ENCODE peak calls at places on chromosomes 5 and 9, in eight cellular contexts. X, B, E, W, O, P, T and G are unnamed samples.

GRCh38 chr5:131996210-131997025 is 15.0 kb downstream of the ACSL6 start:
- DNase-seq in X (peak; percentile 17), B (no peak), E (peak; percentile 41), W (peak; percentile 0), O (no peak), P (peak; percentile 27), T (no peak), G (no peak)

GRCh38 chr9:2093920-2094597 is 78.9 kb downstream of the SMARCA2 start:
- DNase-seq in X (no peak), B (no peak), E (peak; percentile 42), W (no peak), O (no peak), P (no peak), T (no peak), G (no peak)

GRCh38 chr9:20603524-20604268 is 18.6 kb downstream of the MLLT3 start:
- DNase-seq in X (no peak), B (no peak), E (no peak), W (no peak), O (no peak), P (no peak), T (no peak), G (no peak)

GRCh38 chr5:54807421-54807820 is 178.0 kb downstream of the ESM1 start:
- DNase-seq in X (no peak), B (no peak), E (no peak), W (no peak), O (no peak), P (no peak), T (no peak), G (no peak)

GRCh38 chr5:51384281-51384840 is 1.1 kb downstream of the ISL1 start:
- DNase-seq in X (no peak), B (no peak), E (peak; percentile 39), W (no peak), O (no peak), P (no peak), T (no peak), G (no peak)

GRCh38 chr5:72252574-72253155 is 67.4 kb downstream of the MRPS27 start:
- DNase-seq in X (no peak), B (no peak), E (peak; percentile 79), W (no peak), O (no peak), P (no peak), T (no peak), G (no peak)

GRCh38 chr9:111759762-111760639 is 34.7 kb downstream of the SHOC1 start:
- DNase-seq in X (no peak), B (no peak), E (peak; percentile 31), W (no peak), O (no peak), P (peak; percentile 77), T (peak; percentile 61), G (no peak)

GRCh38 chr9:90102292-90102901 is 497.6 kb downstream of the GADD45G start:
- DNase-seq in X (peak; percentile 92), B (peak; percentile 79), E (peak; percentile 97), W (peak; percentile 88), O (peak; percentile 74), P (peak; percentile 97), T (peak; percentile 94), G (no peak)

GRCh38 chr5:111197523-111197922 is 26.7 kb upstream of the CAMK4 start:
- DNase-seq in X (no peak), B (no peak), E (no peak), W (no peak), O (no peak), P (peak; percentile 6), T (no peak), G (no peak)

GRCh38 chr5:178499352-178499751 is 90.8 kb downstream of the COL23A1 start:
- DNase-seq in X (no peak), B (no peak), E (no peak), W (no peak), O (no peak), P (no peak), T (no peak), G (no peak)

GRCh38 chr9:106880863-106881262 is 17.9 kb downstream of the ZNF462 start:
- DNase-seq in X (no peak), B (no peak), E (no peak), W (no peak), O (no peak), P (no peak), T (no peak), G (no peak)

GRCh38 chr5:134034326-134034725 is 29.6 kb upstream of the VDAC1 start:
- DNase-seq in X (peak; percentile 62), B (no peak), E (no peak), W (no peak), O (no peak), P (no peak), T (no peak), G (no peak)

GRCh38 chr9:92716557-92716956 is 46.6 kb upstream of the IPPK start:
- DNase-seq in X (peak; percentile 90), B (peak; percentile 78), E (peak; percentile 97), W (peak; percentile 68), O (peak; percentile 90), P (peak; percentile 55), T (peak; percentile 53), G (peak; percentile 92)

GRCh38 chr5:76715734-76716455 is at the start of gene F2R:
- DNase-seq in X (peak; percentile 92), B (peak; percentile 59), E (peak; percentile 95), W (peak; percentile 79), O (peak; percentile 77), P (no peak), T (peak; percentile 20), G (no peak)

GRCh38 chr9:127390243-127390535 is 6.8 kb upstream of the SLC2A8 start:
- DNase-seq in X (no peak), B (no peak), E (no peak), W (no peak), O (no peak), P (no peak), T (no peak), G (no peak)

GRCh38 chr9:10525972-10526371 is 86.8 kb downstream of the PTPRD start:
- DNase-seq in X (no peak), B (no peak), E (no peak), W (no peak), O (no peak), P (no peak), T (no peak), G (no peak)

GRCh38 chr5:78527054-78527884 is 121.3 kb downstream of the LHFPL2 start:
- DNase-seq in X (no peak), B (no peak), E (peak; percentile 89), W (peak; percentile 79), O (no peak), P (peak; percentile 83), T (no peak), G (no peak)

GRCh38 chr5:169933624-169934023 is 46.7 kb downstream of the INSYN2B start:
- DNase-seq in X (no peak), B (no peak), E (no peak), W (no peak), O (no peak), P (no peak), T (peak; percentile 31), G (no peak)

GRCh38 chr5:172795401-172795977 is 24.5 kb upstream of the DUSP1 start:
- DNase-seq in X (no peak), B (peak; percentile 99), E (peak; percentile 94), W (peak; percentile 93), O (no peak), P (peak; percentile 75), T (no peak), G (peak; percentile 99)
- TF ChIP-seq CTCF in X (no peak), B (no peak), E (no peak), W (no peak), O (no peak), P (peak; percentile 14), T (no peak), G (no peak)

DNA sequence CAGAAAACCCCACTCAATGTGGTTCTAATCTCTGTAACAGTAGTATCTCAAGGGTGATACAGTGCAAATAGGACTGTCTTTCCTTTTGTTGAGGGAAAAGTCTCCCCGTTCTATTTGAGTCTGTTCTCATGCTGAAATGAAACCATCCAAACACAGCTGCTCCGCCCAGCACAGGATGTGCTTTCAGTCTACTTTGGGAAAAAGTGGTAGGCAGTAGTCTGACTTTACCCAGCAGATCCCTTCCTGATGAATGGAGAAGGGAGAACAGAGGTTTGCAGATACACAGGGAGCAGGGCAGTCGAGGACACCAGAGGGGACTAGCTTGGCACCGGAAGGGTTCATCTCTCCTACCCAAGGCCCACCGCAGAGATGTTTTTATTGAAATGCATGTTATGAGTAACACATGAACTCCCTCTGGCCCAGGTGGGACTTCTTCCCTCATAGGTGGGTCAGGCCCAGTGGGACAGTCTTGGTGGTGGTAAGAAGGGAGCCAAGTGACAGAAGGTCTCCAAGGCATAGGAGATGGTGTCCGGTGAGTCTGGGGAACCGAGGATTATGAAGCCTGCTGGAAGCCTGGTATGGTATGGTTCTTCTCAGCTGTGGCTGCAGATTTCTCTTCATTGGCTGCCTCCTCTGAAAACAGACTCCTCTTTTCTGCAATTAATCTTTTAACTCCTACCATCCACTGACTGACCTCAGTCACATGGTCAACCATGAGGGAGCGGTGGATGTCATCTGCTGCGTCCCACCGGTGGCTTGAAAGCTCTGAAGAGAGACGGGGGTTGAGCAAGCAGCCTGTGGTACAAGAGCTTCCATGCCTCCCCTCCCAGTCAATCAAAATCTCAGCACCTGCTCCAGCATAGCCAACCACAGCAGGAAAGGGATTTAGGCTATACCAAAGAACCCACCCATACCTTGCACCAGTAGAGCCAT is 3.0 kb downstream of the EIF4EBP3 start:
- DNase-seq in X (no peak), B (no peak), E (peak; percentile 13), W (no peak), O (no peak), P (no peak), T (peak; percentile 3), G (no peak)
- H3K27ac ChIP-seq in X (peak overlapping the region; percentile 98), B (no peak overlapping the region), E (peak overlapping the region; percentile 30), W (peak overlapping the region; percentile 94), O (no peak overlapping the region), P (peak overlapping the region; percentile 82), T (peak overlapping the region; percentile 97), G (peak overlapping the region; percentile 98)

DNA sequence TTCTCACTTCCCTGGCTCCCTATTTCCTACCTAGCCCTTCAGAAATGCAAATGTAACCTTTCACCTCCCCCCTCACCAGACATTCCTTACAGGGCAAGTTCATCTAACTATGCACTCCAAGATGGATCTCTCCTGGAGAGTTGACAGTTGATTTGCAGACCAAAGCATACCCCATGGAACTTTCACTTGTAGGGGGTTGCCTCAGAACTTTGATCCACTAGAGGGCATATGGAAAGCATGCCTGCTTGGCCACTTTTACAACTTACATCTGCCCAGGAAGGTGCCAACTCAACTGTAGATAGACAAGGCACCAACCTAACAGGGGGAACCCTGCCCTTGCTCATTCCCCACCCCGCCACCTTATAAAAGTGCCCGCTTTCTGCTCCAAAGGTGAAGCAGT is 187.8 kb downstream of the NXNL2 start:
- DNase-seq in X (no peak), B (no peak), E (no peak), W (no peak), O (no peak), P (no peak), T (no peak), G (no peak)
- TF ChIP-seq CTCF in X (no peak), B (no peak), E (peak; percentile 55), W (peak; percentile 32), O (no peak), P (no peak), T (no peak), G (peak; percentile 41)

GRCh38 chr9:95509851-95510529 is 6.8 kb downstream of the PTCH1 start:
- DNase-seq in X (no peak), B (peak; percentile 57), E (no peak), W (peak; percentile 45), O (no peak), P (peak; percentile 16), T (no peak), G (no peak)
- H3K27ac ChIP-seq in X (peak overlapping the region; percentile 90), B (no peak overlapping the region), E (peak overlapping the region; percentile 89), W (peak overlapping the region; percentile 94), O (peak overlapping the region; percentile 45), P (peak overlapping the region; percentile 88), T (peak overlapping the region; percentile 94), G (peak overlapping the region; percentile 94)